ENCODE peak calls at places on chromosome 1, in four cellular contexts. One of them, this sample, is unnamed.
A peak's percentile ranks its signal among the peaks of the same experiment; 100 is the strongest.

GRCh38 chr1:35589516-35590427 is 16.7 kb downstream of the TFAP2E start:
- DNase-seq in NB4: no peak
- DNase-seq in spleen: no peak
- DNase-seq in Peyer's patch: no peak
- DNase-seq in this sample: peak; percentile 80

GRCh38 chr1:226351709-226352108 is 42.7 kb upstream of the LIN9 start:
- DNase-seq in NB4: peak; percentile 51
- DNase-seq in spleen: no peak
- DNase-seq in Peyer's patch: no peak
- DNase-seq in this sample: no peak

GRCh38 chr1:148353461-148354283 is 129.4 kb downstream of the PPIAL4G start:
- DNase-seq in NB4: no peak
- DNase-seq in spleen: no peak
- DNase-seq in Peyer's patch: no peak
- DNase-seq in this sample: no peak

GRCh38 chr1:3954391-3955160 is 54.5 kb upstream of the C1orf174 start:
- DNase-seq in NB4: no peak
- DNase-seq in spleen: no peak
- DNase-seq in Peyer's patch: no peak
- DNase-seq in this sample: no peak

GRCh38 chr1:235054466-235054865 is 74.2 kb downstream of the TOMM20 start:
- DNase-seq in NB4: no peak
- DNase-seq in spleen: no peak
- DNase-seq in Peyer's patch: peak; percentile 34
- DNase-seq in this sample: no peak

GRCh38 chr1:207001492-207002245 is 30.9 kb downstream of the C1orf116 start:
- DNase-seq in NB4: no peak
- DNase-seq in spleen: no peak
- DNase-seq in Peyer's patch: no peak
- DNase-seq in this sample: no peak

GRCh38 chr1:224253721-224254120 is 70.7 kb downstream of the DEGS1 start:
- DNase-seq in NB4: no peak
- DNase-seq in spleen: no peak
- DNase-seq in Peyer's patch: no peak
- DNase-seq in this sample: no peak

GRCh38 chr1:160211010-160211790 is 6.0 kb downstream of the PEA15 start:
- DNase-seq in NB4: peak; percentile 12
- DNase-seq in spleen: no peak
- DNase-seq in Peyer's patch: no peak
- DNase-seq in this sample: peak; percentile 77

GRCh38 chr1:160459687-160460086 is 59.3 kb downstream of the VANGL2 start:
- DNase-seq in NB4: no peak
- DNase-seq in spleen: no peak
- DNase-seq in Peyer's patch: no peak
- DNase-seq in this sample: no peak

GRCh38 chr1:200267458-200267857 is 142.4 kb downstream of the ZNF281 start:
- DNase-seq in NB4: no peak
- DNase-seq in spleen: no peak
- DNase-seq in Peyer's patch: no peak
- DNase-seq in this sample: no peak

GRCh38 chr1:26218906-26219494 is 15.0 kb upstream of the CEP85 start:
- DNase-seq in NB4: no peak
- DNase-seq in spleen: no peak
- DNase-seq in Peyer's patch: no peak
- DNase-seq in this sample: no peak

GRCh38 chr1:154812911-154813816 is 56.9 kb downstream of the KCNN3 start:
- DNase-seq in NB4: no peak
- DNase-seq in spleen: no peak
- DNase-seq in Peyer's patch: no peak
- DNase-seq in this sample: no peak

GRCh38 chr1:7497107-7497637 is 273.9 kb upstream of the VAMP3 start:
- DNase-seq in NB4: no peak
- DNase-seq in spleen: no peak
- DNase-seq in Peyer's patch: no peak
- DNase-seq in this sample: no peak

GRCh38 chr1:229434641-229435051 is 752 bp upstream of the ACTA1 start:
- DNase-seq in NB4: no peak
- DNase-seq in spleen: no peak
- DNase-seq in Peyer's patch: no peak
- DNase-seq in this sample: no peak
- H3K4me3 ChIP-seq in NB4: no peak overlapping the region
- H3K4me3 ChIP-seq in spleen: no peak overlapping the region
- H3K4me3 ChIP-seq in Peyer's patch: no peak overlapping the region
- H3K4me3 ChIP-seq in this sample: no peak overlapping the region

DNA sequence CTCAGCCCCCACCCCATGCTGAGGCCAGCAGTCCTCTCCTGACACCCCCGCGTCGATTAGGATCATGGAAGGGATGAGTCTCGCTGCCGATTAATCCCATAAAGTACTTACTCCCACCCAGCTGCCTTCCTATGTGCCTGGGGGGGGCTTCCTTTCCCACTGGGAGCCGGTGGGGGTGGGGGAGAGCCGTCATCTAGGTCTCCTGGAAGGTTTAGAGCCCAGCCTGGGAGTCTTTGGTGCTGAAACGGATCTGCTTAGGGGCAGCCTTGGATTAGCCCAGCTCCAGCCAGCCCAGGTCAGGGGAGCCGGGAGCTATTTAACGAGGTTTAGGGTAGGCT is 9.8 kb downstream of the SAMD11 start:
- DNase-seq in NB4: no peak
- DNase-seq in spleen: no peak
- DNase-seq in Peyer's patch: no peak
- DNase-seq in this sample: no peak
- TF ChIP-seq POLR2A in NB4: no peak
- TF ChIP-seq POLR2A in spleen: no peak
- TF ChIP-seq POLR2A in Peyer's patch: no peak
- TF ChIP-seq POLR2A in this sample: no peak

DNA sequence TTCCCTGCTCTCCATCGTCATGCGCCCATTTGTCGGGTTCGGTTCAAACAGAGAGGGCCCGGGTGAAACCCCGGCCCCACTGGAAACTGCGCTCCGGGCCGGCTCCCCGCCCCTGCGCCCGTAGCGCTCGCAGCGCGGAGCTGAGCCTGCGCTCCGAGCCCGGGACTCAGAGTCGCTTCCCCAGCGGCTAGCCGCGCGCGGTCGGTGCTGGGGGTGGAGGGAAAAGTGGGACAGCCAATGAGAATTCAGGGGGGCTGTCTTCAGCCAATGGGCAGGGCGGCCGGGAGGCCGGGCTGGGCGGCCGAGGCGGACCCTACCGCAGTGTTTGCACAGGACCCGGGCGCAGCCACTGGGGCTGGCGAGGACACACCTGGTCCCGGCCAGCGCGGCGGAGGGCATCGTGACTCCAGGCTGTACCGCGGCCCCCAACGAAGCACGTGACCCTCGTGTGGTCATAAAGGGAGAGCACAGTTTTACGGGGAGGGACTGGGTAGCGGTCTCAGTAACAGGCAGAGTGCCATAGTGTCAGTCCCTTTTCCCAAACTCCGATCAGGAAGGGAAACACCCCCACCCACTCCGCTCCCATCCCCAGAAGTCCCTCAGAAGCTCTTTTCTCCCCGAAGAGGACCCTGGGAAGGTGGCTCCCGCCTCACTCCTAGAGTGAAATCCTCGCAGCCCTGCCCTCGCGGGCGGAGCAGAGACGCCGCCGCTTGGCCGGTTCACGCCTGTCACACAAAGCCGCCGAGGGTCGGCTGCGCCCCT is at the start of gene INKA2:
- DNase-seq in NB4: peak; percentile 91
- DNase-seq in spleen: peak; percentile 96
- DNase-seq in Peyer's patch: peak; percentile 95
- DNase-seq in this sample: peak; percentile 85
- TF ChIP-seq CTCF in NB4: no peak
- TF ChIP-seq CTCF in spleen: no peak
- TF ChIP-seq CTCF in Peyer's patch: no peak
- TF ChIP-seq CTCF in this sample: no peak

GRCh38 chr1:156121441-156121840 is 6.9 kb downstream of the LMNA start:
- DNase-seq in NB4: no peak
- DNase-seq in spleen: no peak
- DNase-seq in Peyer's patch: no peak
- DNase-seq in this sample: no peak
- H3K4me3 ChIP-seq in NB4: no peak overlapping the region
- H3K4me3 ChIP-seq in spleen: no peak overlapping the region
- H3K4me3 ChIP-seq in Peyer's patch: no peak overlapping the region
- H3K4me3 ChIP-seq in this sample: no peak overlapping the region

DNA sequence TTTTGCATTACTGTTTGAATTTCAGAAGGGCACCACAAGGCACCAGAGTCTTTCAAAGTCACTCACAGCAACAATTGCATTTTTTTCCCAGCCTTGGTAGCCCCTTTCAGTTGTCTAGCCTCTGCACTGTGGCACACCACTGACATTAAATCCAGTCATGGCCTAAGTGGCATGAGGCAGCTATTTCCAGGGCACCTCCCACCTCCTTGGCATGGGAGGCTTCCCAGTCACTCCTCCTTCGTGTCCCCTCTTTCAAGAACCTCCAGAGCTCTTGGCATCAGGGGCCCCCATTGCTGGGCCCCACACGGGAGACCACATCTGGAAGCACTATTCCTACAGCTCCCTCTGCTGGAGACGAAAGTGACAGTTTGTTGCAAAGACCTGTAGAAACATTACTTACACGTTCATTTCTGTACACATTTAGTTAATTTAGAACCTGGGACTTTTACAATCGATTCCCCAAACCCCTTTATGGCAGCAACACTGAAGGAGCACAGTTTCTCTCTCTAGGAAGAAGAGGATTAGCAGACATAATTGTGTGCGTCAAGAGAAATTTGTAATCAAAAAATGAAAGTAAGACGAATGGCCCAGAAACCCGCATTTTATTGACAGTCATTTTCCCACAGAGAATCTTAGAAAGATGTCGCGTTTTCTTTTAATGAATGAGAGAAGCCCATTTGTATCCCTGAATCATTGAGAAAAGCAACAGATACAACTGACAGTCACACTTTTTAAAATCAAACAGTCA is 5.7 kb upstream of the CHD5 start:
- DNase-seq in NB4: peak; percentile 64
- DNase-seq in spleen: no peak
- DNase-seq in Peyer's patch: no peak
- DNase-seq in this sample: no peak
- TF ChIP-seq POLR2A in NB4: no peak
- TF ChIP-seq POLR2A in spleen: no peak
- TF ChIP-seq POLR2A in Peyer's patch: no peak
- TF ChIP-seq POLR2A in this sample: no peak

GRCh38 chr1:150187560-150187931 is 37.8 kb downstream of the PLEKHO1 start:
- DNase-seq in NB4: peak; percentile 47
- DNase-seq in spleen: no peak
- DNase-seq in Peyer's patch: no peak
- DNase-seq in this sample: no peak
- TF ChIP-seq CTCF in NB4: no peak
- TF ChIP-seq CTCF in spleen: peak; percentile 9
- TF ChIP-seq CTCF in Peyer's patch: no peak
- TF ChIP-seq CTCF in this sample: no peak

DNA sequence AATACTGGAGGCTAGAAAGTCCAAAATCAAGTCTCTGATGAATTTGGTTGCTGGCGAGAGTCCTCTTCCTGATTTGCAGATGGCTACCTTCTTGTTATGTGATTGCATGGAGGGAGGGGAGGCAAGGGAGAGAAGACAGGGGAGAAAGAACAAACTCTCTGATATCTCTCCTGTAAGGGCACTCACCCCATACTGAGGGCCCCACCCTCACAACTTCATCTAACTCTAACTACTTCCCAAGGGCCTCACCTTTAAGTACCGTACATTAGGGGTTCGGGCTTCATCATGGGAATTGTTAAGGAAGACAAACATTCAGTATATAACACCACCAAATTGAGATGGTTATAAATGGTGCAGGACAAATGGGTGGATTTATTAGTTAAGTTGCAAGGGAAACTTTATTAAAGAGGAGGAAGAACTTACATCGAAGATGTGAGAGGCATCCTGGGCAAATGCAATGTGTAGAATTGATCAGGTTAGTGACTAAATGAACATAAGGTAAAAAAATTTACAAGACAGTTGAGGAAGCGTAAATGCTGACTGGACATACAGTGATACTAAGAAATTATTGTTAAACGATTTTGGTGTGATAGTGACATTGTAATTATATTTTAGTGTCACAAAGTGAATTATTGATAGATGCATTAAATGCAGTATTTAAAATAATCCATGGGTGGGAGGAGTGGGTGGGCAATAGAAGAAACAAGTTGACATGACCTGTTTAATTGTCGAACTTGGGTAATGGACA is 10.6 kb downstream of the OR2B11 start:
- DNase-seq in NB4: no peak
- DNase-seq in spleen: no peak
- DNase-seq in Peyer's patch: no peak
- DNase-seq in this sample: no peak
- H3K4me3 ChIP-seq in NB4: no peak overlapping the region
- H3K4me3 ChIP-seq in spleen: no peak overlapping the region
- H3K4me3 ChIP-seq in Peyer's patch: no peak overlapping the region
- H3K4me3 ChIP-seq in this sample: no peak overlapping the region

GRCh38 chr1:24767351-24767750 is 22.1 kb downstream of the CLIC4 start:
- DNase-seq in NB4: no peak
- DNase-seq in spleen: no peak
- DNase-seq in Peyer's patch: no peak
- DNase-seq in this sample: no peak

GRCh38 chr1:24770891-24771290 is 25.6 kb downstream of the CLIC4 start:
- DNase-seq in NB4: no peak
- DNase-seq in spleen: no peak
- DNase-seq in Peyer's patch: no peak
- DNase-seq in this sample: no peak

GRCh38 chr1:24771574-24771973 is 26.3 kb downstream of the CLIC4 start:
- DNase-seq in NB4: peak; percentile 24
- DNase-seq in spleen: no peak
- DNase-seq in Peyer's patch: no peak
- DNase-seq in this sample: no peak

GRCh38 chr1:24768873-24769605 is 23.8 kb downstream of the CLIC4 start:
- DNase-seq in NB4: no peak
- DNase-seq in spleen: no peak
- DNase-seq in Peyer's patch: no peak
- DNase-seq in this sample: no peak

DNA sequence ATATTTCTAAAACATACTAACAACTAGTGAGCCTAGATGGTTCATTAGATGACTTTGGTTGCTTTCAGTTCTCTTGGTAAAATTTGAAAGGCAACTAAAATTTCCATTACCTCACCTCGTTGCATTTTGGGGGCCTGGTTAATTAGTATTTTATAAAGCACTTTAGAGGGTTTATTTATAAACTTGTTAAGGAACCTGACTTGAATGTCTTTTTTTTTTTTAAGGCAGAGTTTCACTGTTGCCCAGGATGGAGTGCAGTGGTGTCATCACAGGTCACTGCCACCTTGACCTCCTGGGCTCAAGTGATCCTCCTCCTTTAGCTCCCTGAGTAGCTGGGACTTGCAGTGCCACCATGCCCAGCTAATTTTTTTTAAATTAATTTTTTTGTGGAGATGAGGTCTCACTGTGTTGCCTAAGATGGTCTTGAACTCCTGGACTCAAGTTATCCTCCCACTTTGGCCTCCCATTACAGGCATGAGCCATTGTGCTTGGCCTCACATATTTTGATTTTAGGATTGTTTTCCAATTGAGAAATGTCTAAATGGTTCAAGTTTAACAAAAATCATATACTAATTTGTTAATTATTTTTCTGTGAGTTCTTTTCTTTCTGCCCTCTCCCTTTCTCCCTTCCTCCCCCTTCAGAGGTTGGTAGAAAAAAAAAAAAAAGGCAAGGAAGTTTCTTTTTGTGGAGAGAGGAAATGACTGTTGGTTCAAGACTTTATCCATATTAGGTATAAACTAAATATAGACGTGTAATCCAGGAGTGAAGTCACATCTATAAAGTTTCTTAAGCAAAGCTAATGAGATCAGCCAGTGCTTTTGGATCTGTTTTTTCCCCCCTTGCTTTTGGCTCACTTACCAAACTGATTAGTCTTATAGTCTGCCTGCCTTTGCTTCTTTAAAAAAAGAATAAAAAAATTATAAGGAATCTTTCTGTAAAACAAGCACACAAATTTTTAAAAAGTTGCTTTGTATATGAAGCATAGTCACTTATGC is 24.7 kb downstream of the CLIC4 start:
- DNase-seq in NB4: peak; percentile 52
- DNase-seq in spleen: no peak
- DNase-seq in Peyer's patch: no peak
- DNase-seq in this sample: no peak
- TF ChIP-seq POLR2A in NB4: no peak
- TF ChIP-seq POLR2A in spleen: no peak
- TF ChIP-seq POLR2A in Peyer's patch: no peak
- TF ChIP-seq POLR2A in this sample: no peak

This sample was measured in lower leg skin.